ENCODE peak calls at places on chromosome 20, in seven cellular contexts. F is HepG2, X is K562, I is H1, V is SK-N-SH, Q is GM12891, J is GM12878. U is an unnamed sample.

GRCh38 chr20:48722002-48722731 is 105.6 kb downstream of the PREX1 start:
- DNase-seq in F (no peak), X (no peak), I (no peak), V (no peak), Q (no peak), J (no peak), U (no peak)

GRCh38 chr20:16476032-16476431 is 97.2 kb downstream of the KIF16B start:
- DNase-seq in F (peak), X (peak), I (no peak), V (peak), Q (peak), J (peak), U (no peak)

GRCh38 chr20:35598476-35598875 is 17.2 kb upstream of the SPAG4 start:
- DNase-seq in F (no peak), X (no peak), I (no peak), V (no peak), Q (no peak), J (no peak), U (no peak)

GRCh38 chr20:50338479-50339195 is 148.0 kb downstream of the CEBPB start:
- DNase-seq in F (peak), X (peak), I (no peak), V (no peak), Q (peak), J (peak), U (peak)

GRCh38 chr20:9286501-9286900 is 217.6 kb downstream of the PLCB4 start:
- DNase-seq in F (no peak), X (no peak), I (no peak), V (no peak), Q (no peak), J (no peak), U (no peak)

GRCh38 chr20:62501801-62502495 is 26.2 kb upstream of the GATA5 start:
- DNase-seq in F (no peak), X (no peak), I (no peak), V (no peak), Q (peak), J (peak), U (peak)

GRCh38 chr20:44033873-44034272 is 119.2 kb downstream of the TOX2 start:
- DNase-seq in F (no peak), X (no peak), I (no peak), V (no peak), Q (no peak), J (no peak), U (no peak)

GRCh38 chr20:3180319-3180718 is 7.0 kb upstream of the LZTS3 start:
- DNase-seq in F (no peak), X (no peak), I (no peak), V (no peak), Q (no peak), J (no peak), U (no peak)

GRCh38 chr20:20327756-20328155 is 40.1 kb upstream of the INSM1 start:
- DNase-seq in F (no peak), X (no peak), I (no peak), V (no peak), Q (no peak), J (no peak), U (no peak)

GRCh38 chr20:24066075-24066700 is 77.6 kb upstream of the GGTLC1 start:
- DNase-seq in F (no peak), X (no peak), I (no peak), V (no peak), Q (no peak), J (no peak), U (no peak)

GRCh38 chr20:45308078-45308778 is at the start of gene MATN4:
- DNase-seq in F (no peak), X (no peak), I (no peak), V (no peak), Q (no peak), J (no peak), U (no peak)

GRCh38 chr20:57469418-57470211 is 55.3 kb downstream of the CTCFL start:
- DNase-seq in F (no peak), X (no peak), I (no peak), V (peak), Q (no peak), J (no peak), U (no peak)

GRCh38 chr20:52936368-52936986 is 35.7 kb upstream of the TSHZ2 start:
- DNase-seq in F (no peak), X (no peak), I (no peak), V (no peak), Q (no peak), J (no peak), U (no peak)

GRCh38 chr20:60037120-60037499 is 78.9 kb downstream of the CDH26 start:
- DNase-seq in F (no peak), X (no peak), I (no peak), V (no peak), Q (no peak), J (no peak), U (no peak)

GRCh38 chr20:12207875-12208274 is 290.2 kb downstream of the BTBD3 start:
- DNase-seq in F (peak), X (peak), I (peak), V (peak), Q (no peak), J (no peak), U (no peak)

GRCh38 chr20:41078329-41078728 is 49.7 kb downstream of the TOP1 start:
- DNase-seq in F (peak), X (no peak), I (no peak), V (peak), Q (no peak), J (peak), U (no peak)

GRCh38 chr20:31675828-31676533 is 38.3 kb downstream of the COX4I2 start:
- DNase-seq in F (no peak), X (peak), I (no peak), V (no peak), Q (no peak), J (no peak), U (no peak)

GRCh38 chr20:24149881-24150307 is 161.3 kb upstream of the GGTLC1 start:
- DNase-seq in F (peak), X (peak), I (no peak), V (peak), Q (no peak), J (no peak), U (no peak)

GRCh38 chr20:57043669-57044268 is 222.7 kb downstream of the BMP7 start:
- DNase-seq in F (peak), X (no peak), I (no peak), V (no peak), Q (no peak), J (no peak), U (no peak)

GRCh38 chr20:50855498-50856474 is 60.9 kb downstream of the BCAS4 start:
- DNase-seq in F (peak), X (no peak), I (no peak), V (peak), Q (no peak), J (no peak), U (no peak)

GRCh38 chr20:50283922-50284810 is 93.5 kb downstream of the CEBPB start:
- DNase-seq in F (peak), X (peak), I (no peak), V (no peak), Q (no peak), J (no peak), U (no peak)

GRCh38 chr20:32519367-32519730 is 65.8 kb downstream of the NOL4L start:
- DNase-seq in F (no peak), X (no peak), I (no peak), V (no peak), Q (no peak), J (no peak), U (no peak)

GRCh38 chr20:14117768-14118167 is 122.5 kb downstream of the MACROD2 start:
- DNase-seq in F (no peak), X (no peak), I (no peak), V (no peak), Q (no peak), J (no peak), U (no peak)

GRCh38 chr20:1242530-1242929 is 16.7 kb downstream of the RAD21L1 start:
- DNase-seq in F (no peak), X (no peak), I (no peak), V (no peak), Q (no peak), J (no peak), U (no peak)

GRCh38 chr20:43995645-43996044 is 81.0 kb downstream of the TOX2 start:
- DNase-seq in F (no peak), X (no peak), I (no peak), V (no peak), Q (no peak), J (no peak), U (no peak)

GRCh38 chr20:43913291-43914025 is 1.2 kb upstream of the TOX2 start:
- DNase-seq in F (no peak), X (no peak), I (no peak), V (no peak), Q (no peak), J (no peak), U (no peak)

GRCh38 chr20:48682529-48683385 is 145.0 kb downstream of the PREX1 start:
- DNase-seq in F (peak), X (peak), I (no peak), V (peak), Q (no peak), J (no peak), U (no peak)

GRCh38 chr20:45506927-45507820 is 8.2 kb downstream of the SPINT3 start:
- DNase-seq in F (no peak), X (no peak), I (no peak), V (no peak), Q (no peak), J (peak), U (no peak)

GRCh38 chr20:53202781-53203180 is 230.6 kb downstream of the TSHZ2 start:
- DNase-seq in F (no peak), X (no peak), I (no peak), V (no peak), Q (no peak), J (no peak), U (no peak)

GRCh38 chr20:45010399-45010828 is 44.1 kb downstream of the STK4 start:
- DNase-seq in F (no peak), X (no peak), I (no peak), V (no peak), Q (no peak), J (no peak), U (no peak)

GRCh38 chr20:4633780-4634179 is 87.9 kb upstream of the PRND start:
- DNase-seq in F (no peak), X (no peak), I (no peak), V (no peak), Q (no peak), J (no peak), U (no peak)

GRCh38 chr20:50280851-50281655 is 90.4 kb downstream of the CEBPB start:
- DNase-seq in F (no peak), X (no peak), I (no peak), V (no peak), Q (no peak), J (no peak), U (no peak)

GRCh38 chr20:14555676-14556075 is 218.3 kb upstream of the FLRT3 start:
- DNase-seq in F (no peak), X (no peak), I (no peak), V (no peak), Q (no peak), J (no peak), U (no peak)

GRCh38 chr20:60117040-60117439 is 158.8 kb downstream of the CDH26 start:
- DNase-seq in F (no peak), X (no peak), I (no peak), V (no peak), Q (no peak), J (no peak), U (no peak)

GRCh38 chr20:41811456-41811855 is 193.3 kb upstream of the CHD6 start:
- DNase-seq in F (no peak), X (no peak), I (no peak), V (no peak), Q (no peak), J (no peak), U (no peak)

DNA sequence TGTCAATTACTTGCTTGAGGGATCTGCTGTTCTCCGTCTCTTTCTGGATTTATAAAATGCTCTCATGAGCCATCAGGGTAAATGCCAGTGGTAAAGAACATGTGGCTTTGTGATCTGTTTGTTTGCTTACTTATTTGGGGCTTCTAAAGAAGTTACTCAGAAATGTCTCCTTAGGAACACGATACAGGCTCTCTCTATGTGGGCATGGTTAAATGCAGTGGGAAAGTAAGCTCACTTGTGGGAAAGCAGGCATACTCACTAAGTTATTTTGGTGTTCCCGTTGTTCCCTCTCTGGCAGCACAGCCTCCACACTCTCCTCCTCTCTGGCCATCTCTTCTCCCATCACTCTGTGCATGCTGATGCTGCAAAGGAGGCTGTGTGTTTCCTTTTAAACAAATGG is 44.7 kb downstream of the TTI1 start:
- DNase-seq in F (no peak), X (no peak), I (no peak), V (no peak), Q (no peak), J (no peak), U (no peak)
- TF ChIP-seq TAF1 in F (no peak), X (no peak), I (no peak), V (no peak), Q (no peak), J (no peak), U (no peak)

GRCh38 chr20:25325073-25325472 is 65.6 kb downstream of the ABHD12 start:
- DNase-seq in F (no peak), X (no peak), I (no peak), V (no peak), Q (no peak), J (no peak), U (no peak)

GRCh38 chr20:25325997-25326396 is 64.6 kb downstream of the ABHD12 start:
- DNase-seq in F (no peak), X (no peak), I (no peak), V (no peak), Q (no peak), J (no peak), U (no peak)

GRCh38 chr20:25324412-25324811 is 66.2 kb downstream of the ABHD12 start:
- DNase-seq in F (no peak), X (no peak), I (no peak), V (no peak), Q (no peak), J (no peak), U (no peak)

GRCh38 chr20:25328954-25329498 is 61.6 kb downstream of the ABHD12 start:
- DNase-seq in F (no peak), X (no peak), I (no peak), V (no peak), Q (no peak), J (no peak), U (no peak)

DNA sequence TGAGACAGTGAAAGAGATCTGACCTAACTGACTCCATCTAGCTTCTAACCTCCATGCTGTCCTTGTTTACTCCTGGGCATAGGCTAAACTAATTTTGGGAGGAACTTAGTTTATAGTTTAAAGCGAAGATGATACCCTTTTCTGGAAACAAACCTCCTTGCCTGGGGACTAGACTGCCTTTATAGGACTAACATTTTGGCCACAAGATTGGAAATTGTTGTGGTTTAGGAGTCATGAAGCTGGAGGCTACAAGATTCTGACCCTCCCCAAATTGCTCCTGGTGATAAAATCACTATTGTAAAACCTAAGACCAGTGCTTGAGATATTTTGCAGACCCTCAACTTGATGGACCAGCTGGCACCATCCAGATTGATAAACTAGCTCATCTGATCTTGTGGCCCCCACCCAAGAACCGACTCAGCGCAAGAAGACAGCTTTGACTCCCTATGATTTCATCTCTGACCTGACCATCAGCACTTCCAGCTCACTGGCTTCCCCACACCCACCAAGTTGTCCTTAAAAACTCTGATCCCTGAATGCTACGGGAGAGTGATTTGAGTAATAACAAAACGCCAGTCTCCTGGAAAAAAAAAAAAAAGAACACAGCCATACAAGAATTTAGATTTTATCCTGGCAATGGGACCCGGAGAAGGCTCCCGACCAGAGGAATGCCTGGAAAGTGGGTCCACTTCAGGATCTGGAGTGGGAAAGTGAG is 63.0 kb downstream of the ABHD12 start:
- DNase-seq in F (no peak), X (no peak), I (no peak), V (no peak), Q (no peak), J (no peak), U (no peak)
- TF ChIP-seq TAF1 in F (no peak), X (no peak), I (no peak), V (no peak), Q (no peak), J (no peak), U (no peak)

GRCh38 chr20:63656451-63656850 is 1.7 kb upstream of the RTEL1 start:
- DNase-seq in F (no peak), X (peak), I (no peak), V (no peak), Q (no peak), J (no peak), U (no peak)

GRCh38 chr20:63653041-63653973 is at the start of gene STMN3:
- DNase-seq in F (peak), X (peak), I (no peak), V (peak), Q (peak), J (no peak), U (peak)

GRCh38 chr20:63657260-63657936 is 714 bp upstream of the RTEL1 start:
- DNase-seq in F (no peak), X (peak), I (no peak), V (no peak), Q (no peak), J (no peak), U (no peak)

GRCh38 chr20:63653974-63654680 is 903 bp upstream of the STMN3 start:
- DNase-seq in F (no peak), X (no peak), I (no peak), V (no peak), Q (no peak), J (no peak), U (no peak)

GRCh38 chr20:63655249-63655648 is 2.0 kb upstream of the STMN3 start:
- DNase-seq in F (no peak), X (no peak), I (no peak), V (no peak), Q (no peak), J (no peak), U (no peak)
- TF ChIP-seq TAF1 in F (no peak), X (no peak), I (no peak), V (no peak), Q (no peak), J (no peak), U (no peak)

GRCh38 chr20:5844063-5844681 is 94.0 kb downstream of the SHLD1 start:
- DNase-seq in F (peak), X (no peak), I (no peak), V (no peak), Q (peak), J (peak), U (peak)
- TF ChIP-seq TAF1 in F (no peak), X (no peak), I (no peak), V (no peak), Q (no peak), J (no peak), U (no peak)